ENCODE peak calls at places on chromosomes 12 and 14, in seven cellular contexts. B is ovary, T is A549, H is IMR-90, L is endothelial cell of umbilical vein, Y is prostate gland, D is H54. E is an unnamed sample.

GRCh38 chr14:55731881-55732498 is 152.0 kb downstream of the KTN1 start:
- DNase-seq in T (no peak), L (peak; percentile 46), H (peak; percentile 24), D (no peak), Y (no peak), B (no peak), E (peak; percentile 12)

GRCh38 chr12:52965337-52965731 is 16.4 kb downstream of the KRT18 start:
- DNase-seq in L (no peak), H (no peak), T (no peak), D (no peak), B (no peak), Y (no peak), E (no peak)

GRCh38 chr14:32933943-32934890 is 4.5 kb upstream of the NPAS3 start:
- DNase-seq in B (peak; percentile 52), H (no peak), Y (no peak), T (no peak), L (no peak), D (peak; percentile 81), E (no peak)

GRCh38 chr12:28156804-28157203 is 33.5 kb upstream of the CCDC91 start:
- DNase-seq in L (no peak), B (no peak), D (no peak), H (no peak), Y (no peak), T (no peak), E (no peak)

GRCh38 chr14:53378142-53378541 is 225.0 kb upstream of the DDHD1 start:
- DNase-seq in H (no peak), D (no peak), Y (no peak), L (no peak), B (no peak), T (no peak), E (no peak)

GRCh38 chr12:10243803-10244520 is 31.3 kb downstream of the GABARAPL1 start:
- DNase-seq in T (no peak), H (no peak), Y (no peak), D (no peak), L (no peak), B (no peak), E (no peak)

GRCh38 chr14:90645842-90646443 is 170.3 kb downstream of the TTC7B start:
- DNase-seq in Y (no peak), L (peak; percentile 30), B (no peak), H (peak; percentile 60), T (peak; percentile 46), D (peak; percentile 86), E (peak; percentile 55)

GRCh38 chr12:30440826-30441602 is 254.7 kb downstream of the IPO8 start:
- DNase-seq in L (peak; percentile 26), B (no peak), Y (no peak), T (peak; percentile 35), D (no peak), H (peak; percentile 27), E (peak; percentile 43)

GRCh38 chr12:116693259-116694227 is 44.3 kb downstream of the SPRING1 start:
- DNase-seq in H (no peak), D (no peak), T (no peak), B (no peak), L (no peak), Y (no peak), E (no peak)

GRCh38 chr12:18275974-18276373 is 14.7 kb downstream of the PIK3C2G start:
- DNase-seq in T (peak; percentile 8), D (peak; percentile 3), B (no peak), Y (no peak), L (no peak), H (peak; percentile 22), E (peak; percentile 4)

GRCh38 chr12:105470102-105470501 is 139.6 kb downstream of the C12orf75 start:
- DNase-seq in D (no peak), L (no peak), H (no peak), T (no peak), B (no peak), Y (no peak), E (no peak)

GRCh38 chr12:114888458-114888857 is 204.5 kb upstream of the TBX3 start:
- DNase-seq in B (no peak), L (no peak), D (no peak), Y (no peak), H (peak; percentile 58), T (peak; percentile 44), E (no peak)

GRCh38 chr12:132711169-132711843 is 664 bp downstream of the PGAM5 start:
- DNase-seq in L (peak; percentile 40), D (no peak), T (no peak), H (peak; percentile 23), B (no peak), Y (no peak), E (no peak)

GRCh38 chr12:132713123-132713522 is 2.5 kb downstream of the PGAM5 start:
- DNase-seq in Y (no peak), D (no peak), B (no peak), H (no peak), L (no peak), T (no peak), E (no peak)

GRCh38 chr12:132710062-132710421 is 600 bp upstream of the PGAM5 start:
- DNase-seq in Y (no peak), H (no peak), L (no peak), T (no peak), B (peak; percentile 51), D (no peak), E (no peak)

GRCh38 chr12:132708150-132708549 is 2.5 kb upstream of the PGAM5 start:
- DNase-seq in L (no peak), Y (no peak), B (no peak), D (no peak), H (no peak), T (no peak), E (no peak)

DNA sequence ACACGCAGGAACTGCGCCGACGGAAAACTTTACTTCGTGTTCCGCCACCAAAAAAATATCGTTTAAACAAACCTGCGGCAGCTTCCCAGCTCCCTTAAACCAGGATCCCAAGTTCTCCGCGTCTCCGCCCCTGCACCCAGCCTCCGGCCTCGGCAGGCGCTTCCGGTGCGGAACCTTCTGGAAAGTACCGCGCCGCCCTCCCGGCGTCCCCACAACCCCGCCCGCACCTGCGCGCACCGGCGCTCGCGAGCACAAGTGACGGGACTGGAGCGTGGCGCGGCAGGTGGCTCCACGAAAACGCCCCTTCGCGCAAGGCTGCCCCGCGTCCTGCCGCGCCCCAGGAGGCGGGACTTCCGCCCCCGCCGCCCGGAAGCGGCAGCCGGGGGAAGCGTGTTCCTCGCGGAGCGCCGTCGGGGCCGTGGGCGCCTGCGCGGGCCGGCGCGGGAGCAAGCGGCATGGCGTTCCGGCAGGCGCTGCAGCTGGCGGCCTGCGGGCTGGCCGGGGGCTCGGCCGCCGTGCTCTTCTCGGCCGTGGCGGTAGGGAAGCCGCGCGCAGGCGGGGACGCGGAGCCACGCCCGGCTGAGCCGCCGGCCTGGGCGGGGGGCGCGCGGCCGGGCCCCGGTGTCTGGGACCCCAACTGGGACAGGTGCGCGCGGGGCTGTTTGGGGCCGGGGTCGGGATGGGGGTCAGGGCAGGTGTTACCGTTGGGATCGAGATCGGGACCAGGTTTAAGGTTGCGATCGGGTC is at the start of gene PGAM5:
- DNase-seq in B (peak; percentile 85), L (peak; percentile 82), D (peak; percentile 95), Y (peak; percentile 80), H (peak; percentile 70), T (peak; percentile 90), E (peak; percentile 66)
- TF ChIP-seq POLR2A in B (peak; percentile 12), L (peak; percentile 88), D (peak; percentile 92), Y (peak; percentile 52), H (peak; percentile 52), T (peak; percentile 96), E (no peak)

DNA sequence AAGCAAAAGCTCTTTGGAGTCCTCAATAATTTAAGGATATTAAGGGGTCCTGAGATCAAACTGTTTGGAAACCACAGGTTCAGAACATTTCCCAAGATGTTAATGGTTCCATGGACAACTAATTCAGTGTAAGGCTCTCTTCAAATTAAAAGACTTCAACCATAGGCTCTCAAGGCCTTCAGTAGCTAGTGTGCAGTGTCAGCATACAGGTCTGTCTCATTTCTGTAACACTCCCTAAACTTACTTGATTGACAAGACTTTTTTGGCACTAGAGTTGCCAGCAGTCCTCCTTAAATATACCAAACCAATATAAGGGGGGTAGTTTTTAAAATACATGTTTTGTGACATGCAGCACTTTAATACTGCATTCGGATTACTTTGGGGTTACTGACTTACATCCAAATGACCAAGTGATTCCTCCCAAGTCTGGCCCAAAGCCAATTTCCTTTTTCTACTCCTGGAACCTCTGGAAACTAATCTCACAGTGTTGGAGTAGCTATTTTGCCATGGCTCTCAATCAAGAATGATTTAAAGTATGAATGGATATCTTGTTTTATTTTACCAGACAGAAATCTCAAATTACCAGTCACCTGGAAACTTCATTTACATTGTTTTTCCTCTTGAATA is 22.7 kb downstream of the CSRP2 start:
- DNase-seq in H (no peak), B (no peak), D (no peak), T (no peak), L (no peak), Y (no peak), E (no peak)
- TF ChIP-seq POLR2A in H (no peak), B (no peak), D (no peak), T (no peak), L (no peak), Y (no peak), E (no peak)

GRCh38 chr12:38905480-38906351 is at the start of gene CPNE8:
- DNase-seq in L (peak; percentile 79), D (peak; percentile 13), H (no peak), T (peak; percentile 87), Y (peak; percentile 41), B (peak; percentile 84), E (peak; percentile 48)

GRCh38 chr12:38907171-38907923 is 2.0 kb upstream of the CPNE8 start:
- DNase-seq in Y (no peak), B (no peak), D (no peak), T (no peak), L (no peak), H (no peak), E (no peak)

GRCh38 chr12:38903596-38903995 is 1.8 kb downstream of the CPNE8 start:
- DNase-seq in B (no peak), L (peak; percentile 55), T (no peak), H (no peak), Y (no peak), D (no peak), E (no peak)

GRCh38 chr12:38904932-38905479 is 385 bp downstream of the CPNE8 start:
- DNase-seq in T (peak; percentile 94), L (peak; percentile 64), Y (peak; percentile 69), B (peak; percentile 68), H (no peak), D (peak; percentile 15), E (peak; percentile 88)

GRCh38 chr12:38906482-38907170 is 1.2 kb upstream of the CPNE8 start:
- DNase-seq in H (no peak), B (peak; percentile 91), Y (peak; percentile 66), D (peak; percentile 57), L (peak; percentile 84), T (peak; percentile 88), E (peak; percentile 74)
- TF ChIP-seq POLR2A in H (no peak), B (peak; percentile 65), Y (no peak), D (no peak), L (no peak), T (peak; percentile 28), E (no peak)

DNA sequence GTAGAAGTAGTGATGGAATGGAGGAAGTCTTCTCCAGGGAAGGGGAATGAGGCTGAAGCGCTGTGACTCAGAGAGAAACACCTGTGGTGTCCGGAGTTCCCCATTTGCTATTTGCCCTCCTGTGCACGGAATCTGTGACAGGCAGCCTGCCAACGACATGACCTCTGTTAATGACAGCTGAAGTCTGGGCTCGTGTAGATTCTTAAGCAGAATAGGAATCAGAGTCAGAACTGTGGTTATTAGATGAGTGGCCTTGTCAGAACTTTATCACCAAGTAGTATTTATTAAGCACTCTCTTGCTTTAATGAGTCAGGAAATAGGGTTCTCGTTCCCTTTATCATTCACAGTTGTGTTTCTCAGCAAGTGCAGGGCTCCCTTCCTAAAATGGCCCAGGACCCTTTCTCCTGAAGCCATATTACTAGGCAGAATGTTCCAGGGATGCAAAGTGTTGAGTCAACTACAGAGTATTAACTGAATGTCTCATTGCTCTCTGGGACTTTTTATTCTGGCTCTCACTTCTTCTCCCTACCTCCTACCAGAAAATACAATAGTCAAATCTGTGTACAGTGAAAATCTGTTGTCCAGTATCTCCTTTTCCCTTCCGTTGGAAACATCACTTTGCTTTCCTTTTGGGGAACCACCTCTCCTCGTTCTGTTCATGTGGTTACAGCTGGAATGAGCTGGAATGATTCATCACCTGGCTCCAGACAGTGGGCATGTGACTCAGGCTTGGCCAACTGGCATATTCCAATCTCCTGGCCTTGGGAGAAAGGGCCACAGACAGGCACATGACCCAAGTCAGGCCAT is 77.8 kb upstream of the MAX start:
- DNase-seq in L (peak; percentile 46), H (peak; percentile 89), T (peak; percentile 73), Y (no peak), D (peak; percentile 63), B (peak; percentile 59), E (peak; percentile 38)
- TF ChIP-seq POLR2A in L (no peak), H (no peak), T (no peak), Y (no peak), D (no peak), B (no peak), E (no peak)

E was measured in HCT116.